ENCODE peak calls at places on chromosomes 3 and 15, in six cellular contexts. A, V, U, F, L and E are unnamed samples.

GRCh38 chr3:126527006-126527405 is 3.1 kb downstream of the CHST13 start:
- DNase-seq in L (no peak), A (no peak), U (no peak), V (no peak), F (no peak), E (no peak)

GRCh38 chr15:90871716-90872480 is 3.5 kb downstream of the FURIN start:
- DNase-seq in A (peak; percentile 54), V (no peak), L (peak; percentile 29), F (peak; percentile 64), U (peak; percentile 77), E (no peak)

GRCh38 chr3:49454457-49454856 is 15.6 kb upstream of the DAG1 start:
- DNase-seq in L (no peak), U (peak; percentile 71), A (peak; percentile 90), V (no peak), F (peak; percentile 78), E (no peak)

GRCh38 chr3:108838411-108838810 is 15.8 kb downstream of the TRAT1 start:
- DNase-seq in A (no peak), V (no peak), U (no peak), L (no peak), F (no peak), E (no peak)

GRCh38 chr15:75327005-75327404 is 8.9 kb upstream of the COMMD4 start:
- DNase-seq in F (no peak), U (no peak), V (no peak), A (no peak), L (no peak), E (no peak)

GRCh38 chr15:97101572-97101971 is 771.1 kb downstream of the NR2F2 start:
- DNase-seq in L (no peak), F (no peak), A (no peak), U (no peak), V (no peak), E (no peak)

GRCh38 chr15:28013976-28014375 is 85.1 kb downstream of the OCA2 start:
- DNase-seq in L (no peak), V (no peak), A (no peak), U (no peak), F (no peak), E (no peak)

GRCh38 chr15:40070166-40070557 is 31.2 kb upstream of the SRP14 start:
- DNase-seq in L (no peak), F (no peak), V (no peak), A (no peak), U (no peak), E (no peak)

GRCh38 chr3:60081381-60082095 is 1031.7 kb upstream of the CFAP20DC start:
- DNase-seq in F (no peak), L (no peak), A (no peak), U (no peak), V (no peak), E (no peak)

GRCh38 chr3:115623414-115623868 is at the start of gene GAP43:
- DNase-seq in V (no peak), L (peak; percentile 82), A (peak; percentile 85), U (peak; percentile 55), F (no peak), E (peak; percentile 86)

GRCh38 chr3:150293401-150294001 is 114.6 kb upstream of the TSC22D2 start:
- DNase-seq in U (no peak), F (peak; percentile 93), V (no peak), L (peak; percentile 56), A (no peak), E (peak; percentile 81)

GRCh38 chr3:152313430-152313829 is 44.7 kb downstream of the MBNL1 start:
- DNase-seq in F (no peak), U (no peak), L (no peak), V (no peak), A (no peak), E (no peak)

GRCh38 chr3:43191116-43191515 is 85.2 kb upstream of the POMGNT2 start:
- DNase-seq in F (no peak), A (no peak), U (no peak), L (no peak), V (no peak), E (no peak)

GRCh38 chr15:80643296-80643965 is 51.7 kb upstream of the ABHD17C start:
- DNase-seq in V (no peak), U (peak; percentile 6), F (no peak), L (no peak), A (no peak), E (no peak)

GRCh38 chr15:90822204-90822955 is 46.0 kb upstream of the FURIN start:
- DNase-seq in V (no peak), U (no peak), F (no peak), L (no peak), A (no peak), E (no peak)

GRCh38 chr3:150253622-150254021 is 154.5 kb upstream of the TSC22D2 start:
- DNase-seq in L (peak; percentile 33), A (no peak), V (no peak), F (no peak), U (no peak), E (no peak)

GRCh38 chr15:79676621-79677020 is 220.2 kb downstream of the MTHFS start:
- DNase-seq in L (no peak), U (no peak), F (no peak), V (no peak), A (no peak), E (no peak)

GRCh38 chr15:69820819-69821218 is 276.9 kb downstream of the TLE3 start:
- DNase-seq in U (peak; percentile 79), L (peak; percentile 86), F (no peak), V (peak; percentile 38), A (peak; percentile 83), E (peak; percentile 21)

GRCh38 chr3:65627102-65627501 is 411.6 kb downstream of the MAGI1 start:
- DNase-seq in V (no peak), L (peak; percentile 23), F (peak; percentile 63), A (no peak), U (no peak), E (peak; percentile 39)

GRCh38 chr3:73342077-73342476 is 280.6 kb downstream of the EBLN2 start:
- DNase-seq in A (no peak), L (no peak), V (no peak), U (no peak), F (no peak), E (no peak)

GRCh38 chr3:73341272-73341671 is 279.8 kb downstream of the EBLN2 start:
- DNase-seq in V (no peak), U (no peak), L (no peak), A (no peak), F (no peak), E (no peak)
- H3K14ac ChIP-seq in V (no peak overlapping the region), U (no peak overlapping the region), L (no peak overlapping the region), A (no peak overlapping the region), F (no peak overlapping the region), E (no peak overlapping the region)

GRCh38 chr3:179454887-179455286 is 3.6 kb upstream of the GNB4 start:
- DNase-seq in A (no peak), V (no peak), U (no peak), F (no peak), L (peak; percentile 51), E (peak; percentile 56)
- H3K14ac ChIP-seq in A (no peak overlapping the region), V (no peak overlapping the region), U (no peak overlapping the region), F (no peak overlapping the region), L (no peak overlapping the region), E (no peak overlapping the region)

GRCh38 chr3:55899887-55900286 is 412.8 kb upstream of the WNT5A start:
- DNase-seq in A (peak; percentile 50), L (peak; percentile 26), U (no peak), V (no peak), F (peak; percentile 33), E (no peak)
- H3K14ac ChIP-seq in A (no peak overlapping the region), L (no peak overlapping the region), U (no peak overlapping the region), V (no peak overlapping the region), F (no peak overlapping the region), E (no peak overlapping the region)

GRCh38 chr3:123444023-123444422 is 4.9 kb downstream of the ADCY5 start:
- DNase-seq in F (no peak), A (no peak), U (no peak), L (no peak), V (no peak), E (no peak)
- H3K14ac ChIP-seq in F (no peak overlapping the region), A (no peak overlapping the region), U (no peak overlapping the region), L (no peak overlapping the region), V (no peak overlapping the region), E (no peak overlapping the region)

DNA sequence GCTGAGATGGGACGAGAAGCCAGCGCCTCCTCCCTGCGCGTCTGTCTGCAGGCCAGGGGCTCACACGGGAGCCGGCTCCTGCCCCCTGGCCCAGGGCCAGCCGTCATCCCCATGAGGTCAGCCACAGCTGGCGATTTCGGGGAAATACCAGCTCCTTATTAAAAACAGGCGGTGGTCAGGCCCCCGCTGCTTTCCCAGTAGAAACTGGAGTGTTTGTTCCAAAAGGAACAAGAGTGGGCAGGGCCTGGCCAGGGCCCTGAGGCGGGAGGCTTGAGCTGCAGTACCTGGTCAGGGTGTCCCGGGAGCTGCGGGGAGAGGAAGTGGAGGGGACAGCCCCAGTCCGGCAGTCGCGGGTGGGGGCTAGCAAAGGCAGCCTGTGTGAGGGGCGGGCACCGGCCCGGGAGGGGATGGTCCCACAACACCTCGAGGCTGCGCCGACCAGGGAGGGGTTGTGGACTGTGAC is 17.8 kb downstream of the MYL3 start:
- DNase-seq in F (peak; percentile 54), V (peak; percentile 32), L (peak; percentile 75), U (no peak), A (peak; percentile 64), E (peak; percentile 62)
- H3K14ac ChIP-seq in F (peak overlapping the region; percentile 62), V (peak overlapping the region; percentile 63), L (no peak overlapping the region), U (no peak overlapping the region), A (peak overlapping the region; percentile 41), E (peak overlapping the region; percentile 71)